ENCODE peak calls at places on chromosomes 5 and 9, in nine cellular contexts. U is A549; A is CD8-positive, alpha-beta memory T cell; G is fibroblast of lung; D is pancreas; I is psoas muscle; X is stomach; B is GM23248; N is breast epithelium. Q is an unnamed sample.

GRCh38 chr5:148910216-148910615 is 83.8 kb downstream of the ADRB2 start:
- DNase-seq in I (no peak), D (no peak), U (no peak), N (no peak), B (no peak), X (no peak), G (no peak), A (no peak), Q (no peak)

GRCh38 chr5:172835246-172836030 is 1.4 kb downstream of the ERGIC1 start:
- DNase-seq in U (no peak), I (no peak), N (no peak), B (peak; percentile 47), D (no peak), X (no peak), A (no peak), G (no peak), Q (no peak)

GRCh38 chr5:120017523-120017922 is 388.2 kb downstream of the FAM170A start:
- DNase-seq in D (no peak), I (no peak), N (no peak), B (peak; percentile 60), U (no peak), G (peak; percentile 38), X (no peak), A (no peak), Q (no peak)

GRCh38 chr5:119290161-119290569 is 65.7 kb upstream of the TNFAIP8 start:
- DNase-seq in G (no peak), X (no peak), U (no peak), I (no peak), N (no peak), A (no peak), D (no peak), B (no peak), Q (no peak)

GRCh38 chr5:65623482-65623881 is 651 bp downstream of the TRIM23 start:
- DNase-seq in I (no peak), B (no peak), N (no peak), A (no peak), X (no peak), D (no peak), U (no peak), G (peak; percentile 1), Q (no peak)

GRCh38 chr5:157442989-157443619 is 16.9 kb upstream of the NIPAL4 start:
- DNase-seq in U (no peak), D (no peak), I (no peak), G (no peak), N (no peak), X (no peak), B (no peak), A (no peak), Q (no peak)

GRCh38 chr5:59923465-59923864 is 29.9 kb upstream of the PDE4D start:
- DNase-seq in U (peak; percentile 25), X (no peak), N (no peak), D (no peak), G (peak; percentile 42), B (peak; percentile 32), I (no peak), A (no peak), Q (no peak)

GRCh38 chr5:154755361-154756202 is at the start of gene LARP1:
- DNase-seq in B (peak; percentile 67), X (peak; percentile 51), A (peak; percentile 5), N (no peak), U (peak; percentile 43), I (peak; percentile 77), G (no peak), D (peak; percentile 84), Q (no peak)

GRCh38 chr5:141848771-141849370 is 29.3 kb downstream of the PCDH1 start:
- DNase-seq in A (no peak), I (no peak), N (peak; percentile 74), D (no peak), B (peak; percentile 62), U (peak; percentile 83), G (peak; percentile 40), X (peak; percentile 80), Q (no peak)

GRCh38 chr9:81879501-81879916 is 48.7 kb upstream of the SPATA31D4 start:
- DNase-seq in X (no peak), B (peak; percentile 35), N (no peak), D (no peak), U (no peak), A (no peak), G (no peak), I (no peak), Q (no peak)

GRCh38 chr5:109328626-109329025 is 81.1 kb downstream of the PJA2 start:
- DNase-seq in A (no peak), U (no peak), G (no peak), X (no peak), I (no peak), D (no peak), B (peak; percentile 56), N (no peak), Q (no peak)

GRCh38 chr5:153321478-153321877 is 169.0 kb upstream of the GRIA1 start:
- DNase-seq in D (no peak), A (no peak), U (no peak), G (no peak), X (no peak), B (no peak), I (no peak), N (no peak), Q (no peak)

GRCh38 chr9:86408121-86408520 is 53.9 kb upstream of the TUT7 start:
- DNase-seq in A (no peak), I (no peak), U (no peak), B (peak; percentile 43), N (no peak), G (peak; percentile 52), D (no peak), X (no peak), Q (no peak)

GRCh38 chr9:138073808-138074207 is 196.2 kb downstream of the CACNA1B start:
- DNase-seq in U (no peak), B (no peak), X (peak; percentile 16), G (no peak), D (no peak), I (no peak), N (peak; percentile 37), A (no peak), Q (no peak)

DNA sequence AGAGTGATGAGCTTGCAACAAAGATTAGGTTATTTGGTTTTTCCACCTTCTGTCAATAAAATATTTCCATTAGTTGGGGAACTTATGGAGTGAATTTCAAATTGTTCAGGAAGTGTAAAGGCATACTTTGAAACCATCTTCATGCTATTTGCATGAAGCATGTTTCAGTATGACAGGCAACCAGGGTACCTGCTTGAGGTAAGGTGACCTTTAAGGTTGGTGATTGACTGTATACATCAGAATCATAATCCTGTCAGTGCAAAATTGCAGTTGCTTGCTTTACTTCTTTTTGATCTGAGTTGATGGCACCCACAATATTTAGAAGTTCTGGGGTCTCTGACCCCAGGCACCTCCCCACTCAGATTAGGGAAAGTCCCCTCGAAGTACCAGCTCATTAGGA is 26.0 kb upstream of the TMEM171 start:
- DNase-seq in B (no peak), I (no peak), N (no peak), X (no peak), D (no peak), G (no peak), A (no peak), U (no peak), Q (no peak)
- H3K4me3 ChIP-seq in B (no peak overlapping the region), I (no peak overlapping the region), N (no peak overlapping the region), X (no peak overlapping the region), D (no peak overlapping the region), G (no peak overlapping the region), A (no peak overlapping the region), U (no peak overlapping the region), Q (no peak overlapping the region)

GRCh38 chr9:22992781-22993180 is 546.2 kb downstream of the DMRTA1 start:
- DNase-seq in B (peak; percentile 35), U (no peak), I (no peak), G (no peak), N (no peak), A (no peak), D (no peak), X (no peak), Q (no peak)

GRCh38 chr9:22997923-22998322 is 551.3 kb downstream of the DMRTA1 start:
- DNase-seq in U (no peak), X (no peak), N (no peak), A (no peak), I (no peak), G (no peak), B (no peak), D (no peak), Q (no peak)
- H3K27ac ChIP-seq in U (no peak overlapping the region), X (no peak overlapping the region), N (no peak overlapping the region), A (no peak overlapping the region), I (no peak overlapping the region), G (no peak overlapping the region), B (no peak overlapping the region), D (no peak overlapping the region), Q (no peak overlapping the region)

DNA sequence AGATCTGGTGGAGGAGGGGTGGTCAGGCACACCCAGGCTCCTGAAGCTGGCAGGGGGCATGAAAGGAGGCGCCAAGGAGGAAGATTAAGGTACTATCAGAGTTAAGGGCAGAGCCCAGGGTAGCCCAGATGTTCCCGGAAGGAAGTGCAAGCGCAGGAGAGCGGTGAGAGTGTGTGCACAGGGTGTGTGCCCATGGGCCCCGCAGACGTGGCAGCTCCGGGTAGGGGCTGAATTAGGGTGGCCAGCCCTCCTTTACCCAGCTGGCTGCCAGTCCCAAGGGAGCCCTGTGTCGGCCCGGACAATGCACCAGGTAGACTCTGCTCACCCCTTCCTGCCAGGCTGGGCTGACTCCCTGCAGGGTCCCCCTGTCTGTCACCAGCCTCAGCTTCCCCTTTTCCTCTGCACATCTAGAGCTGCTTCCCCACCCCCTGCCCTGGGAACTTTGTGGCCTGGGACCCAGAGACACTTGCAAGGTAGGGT is at the start of gene SMIM33:
- DNase-seq in A (no peak), I (no peak), B (no peak), D (no peak), X (peak; percentile 36), N (no peak), G (no peak), U (no peak), Q (peak; percentile 30)
- H3K4me1 ChIP-seq in A (peaks cover 73% of the 10 kb centered on the region), I (peaks cover 11% of the 10 kb centered on the region), B (peaks cover 11% of the 10 kb centered on the region), D (no peaks in the 10 kb centered on the region), X (peaks cover 22% of the 10 kb centered on the region), N (peaks cover 3% of the 10 kb centered on the region), G (peaks cover 11% of the 10 kb centered on the region), U (no peaks in the 10 kb centered on the region), Q (peaks cover 62% of the 10 kb centered on the region)

GRCh38 chr5:134825212-134825611 is 20.6 kb upstream of the C5orf24 start:
- DNase-seq in A (no peak), B (no peak), X (no peak), U (no peak), D (no peak), G (no peak), N (no peak), I (no peak), Q (no peak)
- H3K4me3 ChIP-seq in A (no peak overlapping the region), B (no peak overlapping the region), X (no peak overlapping the region), U (no peak overlapping the region), D (no peak overlapping the region), G (no peak overlapping the region), N (no peak overlapping the region), I (no peak overlapping the region), Q (no peak overlapping the region)

DNA sequence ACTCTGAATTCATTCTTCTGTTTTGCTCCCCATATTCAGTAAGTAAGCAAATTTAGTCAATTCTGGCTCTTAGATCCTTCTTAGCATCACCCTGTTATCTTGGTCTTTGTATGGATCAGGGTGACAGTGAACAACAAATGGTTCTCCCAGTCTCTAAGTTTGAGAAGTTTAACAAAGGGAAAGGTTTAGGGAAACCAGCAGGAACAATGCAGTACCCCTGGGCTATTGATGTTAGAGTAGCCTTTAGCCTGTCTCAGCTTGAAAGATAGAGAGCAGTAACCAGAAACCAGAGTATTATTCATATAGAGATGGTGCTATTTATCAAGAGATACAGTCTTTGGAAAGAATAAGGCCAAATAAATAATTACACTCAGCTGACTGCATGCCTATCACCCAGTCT is 241.8 kb downstream of the CDH12 start:
- DNase-seq in N (no peak), U (no peak), I (no peak), X (no peak), G (no peak), D (no peak), B (no peak), A (no peak), Q (no peak)
- H3K27ac ChIP-seq in N (no peak overlapping the region), U (no peak overlapping the region), I (no peak overlapping the region), X (no peak overlapping the region), G (no peak overlapping the region), D (no peak overlapping the region), B (no peak overlapping the region), A (no peak overlapping the region), Q (no peak overlapping the region)

Q was measured in effector memory CD4-positive, alpha-beta T cell.